ENCODE peak calls at places on chromosomes 6 and 20, in five cellular contexts. J is SK-N-SH, M is osteocyte, A is A549, P is RWPE1. X is an unnamed sample.

GRCh38 chr20:36792422-36792821 is 18.9 kb upstream of the DSN1 start:
- DNase-seq in J (peak), M (no peak), A (peak), P (peak), X (peak)

GRCh38 chr6:5175195-5175594 is 85.6 kb downstream of the LYRM4 start:
- DNase-seq in J (no peak), M (no peak), A (no peak), P (no peak), X (peak)

GRCh38 chr20:48690888-48691287 is 136.9 kb downstream of the PREX1 start:
- DNase-seq in J (no peak), M (no peak), A (no peak), P (no peak), X (no peak)

GRCh38 chr6:43433148-43433547 is 5.8 kb downstream of the ABCC10 start:
- DNase-seq in J (no peak), M (no peak), A (no peak), P (no peak), X (no peak)

GRCh38 chr20:3563548-3564177 is 92.8 kb downstream of the ATRN start:
- DNase-seq in J (peak), M (no peak), A (peak), P (peak), X (peak)

GRCh38 chr20:10524034-10524476 is 89.0 kb downstream of the SLX4IP start:
- DNase-seq in J (no peak), M (no peak), A (no peak), P (no peak), X (no peak)

GRCh38 chr20:46243707-46244628 is 64.3 kb downstream of the CDH22 start:
- DNase-seq in J (no peak), M (no peak), A (no peak), P (peak), X (no peak)

GRCh38 chr6:168367285-168367720 is 47.7 kb upstream of the DACT2 start:
- DNase-seq in J (no peak), M (no peak), A (no peak), P (no peak), X (no peak)

GRCh38 chr6:19180348-19181073 is 656.7 kb upstream of the ID4 start:
- DNase-seq in J (no peak), M (no peak), A (no peak), P (no peak), X (no peak)

GRCh38 chr20:15171016-15171415 is 833.6 kb upstream of the FLRT3 start:
- DNase-seq in J (no peak), M (no peak), A (no peak), P (no peak), X (no peak)

GRCh38 chr6:98995116-98995515 is 47.4 kb upstream of the FBXL4 start:
- DNase-seq in J (no peak), M (no peak), A (no peak), P (no peak), X (no peak)

GRCh38 chr6:113529191-113529590 is 328.0 kb upstream of the MARCKS start:
- DNase-seq in J (peak), M (no peak), A (no peak), P (peak), X (no peak)

GRCh38 chr20:23540624-23541023 is 27.7 kb downstream of the CST9L start:
- DNase-seq in J (no peak), M (no peak), A (no peak), P (peak), X (no peak)

GRCh38 chr6:157760589-157761330 is 62.3 kb upstream of the SNX9 start:
- DNase-seq in J (no peak), M (peak), A (no peak), P (peak), X (no peak)

GRCh38 chr20:57586370-57586793 is 25.5 kb downstream of the PCK1 start:
- DNase-seq in J (no peak), M (no peak), A (no peak), P (no peak), X (no peak)

GRCh38 chr20:63350196-63350595 is 11.0 kb downstream of the CHRNA4 start:
- DNase-seq in J (no peak), M (no peak), A (no peak), P (no peak), X (no peak)

GRCh38 chr6:117908246-117909107 is 1.4 kb downstream of the SLC35F1 start:
- DNase-seq in J (no peak), M (no peak), A (no peak), P (no peak), X (peak)

GRCh38 chr6:106089981-106090380 is 3.8 kb downstream of the PRDM1 start:
- DNase-seq in J (no peak), M (no peak), A (no peak), P (no peak), X (no peak)

GRCh38 chr20:57464642-57465211 is 60.2 kb downstream of the CTCFL start:
- DNase-seq in J (no peak), M (no peak), A (peak), P (peak), X (no peak)

GRCh38 chr6:87574237-87574636 is 15.6 kb downstream of the RARS2 start:
- DNase-seq in J (no peak), M (no peak), A (no peak), P (no peak), X (no peak)

GRCh38 chr6:116410945-116411623 is 40.3 kb downstream of the DSE start:
- DNase-seq in J (no peak), M (no peak), A (no peak), P (no peak), X (no peak)

GRCh38 chr6:149857541-149857940 is 6.6 kb downstream of the LRP11 start:
- DNase-seq in J (no peak), M (no peak), A (no peak), P (no peak), X (no peak)

DNA sequence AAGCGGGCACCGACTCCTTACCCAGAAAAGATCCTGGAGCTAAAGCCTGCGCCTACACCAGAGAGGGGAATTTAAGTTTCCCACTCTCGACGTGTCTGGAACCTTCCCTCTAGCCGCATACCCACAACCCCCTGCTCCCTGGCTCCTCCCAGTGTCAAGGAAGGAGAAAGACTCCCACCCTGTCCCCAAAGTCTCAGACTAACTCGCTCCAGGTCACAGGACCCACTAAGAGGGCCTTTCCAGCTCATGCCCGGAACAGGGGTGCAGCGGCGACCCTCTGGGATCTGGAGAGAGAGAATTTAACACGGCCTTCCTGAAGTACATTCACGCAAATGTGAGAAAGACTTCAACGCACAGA is 3.9 kb downstream of the LINC00237 start:
- DNase-seq in J (peak), M (no peak), A (no peak), P (no peak), X (peak)
- TF ChIP-seq CTCF in J (no peak), M (no peak), A (no peak), P (no peak), X (no peak)

GRCh38 chr20:42041000-42041565 is 422.9 kb upstream of the CHD6 start:
- DNase-seq in J (no peak), M (no peak), A (no peak), P (no peak), X (no peak)
- TF ChIP-seq CTCF in J (no peak), M (no peak), A (no peak), P (no peak), X (no peak)

DNA sequence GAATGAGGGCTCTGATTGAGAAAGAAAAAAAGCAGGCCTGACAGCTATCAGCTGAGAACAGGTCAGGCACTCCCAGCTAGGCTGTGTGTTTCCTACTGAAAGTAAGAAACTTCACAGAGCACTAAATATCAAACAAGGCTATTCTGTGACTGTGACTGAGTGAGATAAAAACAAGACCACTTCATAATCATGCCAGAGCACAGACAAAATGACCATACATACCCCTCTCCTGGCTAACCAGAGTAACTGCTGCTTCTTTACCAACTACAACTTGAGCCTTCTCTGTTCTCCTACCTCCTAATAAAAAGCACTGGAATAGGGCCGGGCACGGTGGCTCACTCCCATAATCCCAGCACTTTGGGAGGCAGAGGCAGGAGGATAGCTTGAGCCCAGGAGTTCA is 6.8 kb upstream of the BTN1A1 start:
- DNase-seq in J (no peak), M (no peak), A (no peak), P (no peak), X (no peak)
- TF ChIP-seq CTCF in J (no peak), M (peak), A (no peak), P (no peak), X (no peak)

GRCh38 chr6:125781307-125781868 is 9.4 kb upstream of the NCOA7 start:
- DNase-seq in J (peak), M (no peak), A (no peak), P (no peak), X (no peak)
- TF ChIP-seq CTCF in J (peak), M (peak), A (peak), P (peak), X (no peak)

DNA sequence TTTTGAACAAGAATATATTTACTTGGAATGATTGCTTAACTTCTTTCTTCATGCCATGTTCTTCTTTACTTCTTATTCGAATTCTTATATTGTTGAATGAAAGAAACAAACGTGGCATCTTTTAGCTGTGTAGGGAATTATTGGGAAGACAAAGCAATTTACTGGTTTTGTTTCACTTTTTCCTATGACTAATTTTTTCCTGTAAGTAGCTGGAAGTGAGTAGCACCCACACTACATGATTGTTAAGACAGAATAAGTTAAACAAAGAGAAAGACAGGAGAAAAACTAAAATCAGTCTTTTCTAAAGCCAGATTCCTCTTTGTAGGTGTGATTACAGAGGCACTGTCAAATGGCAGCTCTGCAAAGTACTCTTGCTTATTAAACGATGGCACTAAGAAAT is 593.4 kb downstream of the EYS start:
- DNase-seq in J (no peak), M (no peak), A (no peak), P (no peak), X (no peak)
- TF ChIP-seq CTCF in J (no peak), M (no peak), A (no peak), P (no peak), X (no peak)

DNA sequence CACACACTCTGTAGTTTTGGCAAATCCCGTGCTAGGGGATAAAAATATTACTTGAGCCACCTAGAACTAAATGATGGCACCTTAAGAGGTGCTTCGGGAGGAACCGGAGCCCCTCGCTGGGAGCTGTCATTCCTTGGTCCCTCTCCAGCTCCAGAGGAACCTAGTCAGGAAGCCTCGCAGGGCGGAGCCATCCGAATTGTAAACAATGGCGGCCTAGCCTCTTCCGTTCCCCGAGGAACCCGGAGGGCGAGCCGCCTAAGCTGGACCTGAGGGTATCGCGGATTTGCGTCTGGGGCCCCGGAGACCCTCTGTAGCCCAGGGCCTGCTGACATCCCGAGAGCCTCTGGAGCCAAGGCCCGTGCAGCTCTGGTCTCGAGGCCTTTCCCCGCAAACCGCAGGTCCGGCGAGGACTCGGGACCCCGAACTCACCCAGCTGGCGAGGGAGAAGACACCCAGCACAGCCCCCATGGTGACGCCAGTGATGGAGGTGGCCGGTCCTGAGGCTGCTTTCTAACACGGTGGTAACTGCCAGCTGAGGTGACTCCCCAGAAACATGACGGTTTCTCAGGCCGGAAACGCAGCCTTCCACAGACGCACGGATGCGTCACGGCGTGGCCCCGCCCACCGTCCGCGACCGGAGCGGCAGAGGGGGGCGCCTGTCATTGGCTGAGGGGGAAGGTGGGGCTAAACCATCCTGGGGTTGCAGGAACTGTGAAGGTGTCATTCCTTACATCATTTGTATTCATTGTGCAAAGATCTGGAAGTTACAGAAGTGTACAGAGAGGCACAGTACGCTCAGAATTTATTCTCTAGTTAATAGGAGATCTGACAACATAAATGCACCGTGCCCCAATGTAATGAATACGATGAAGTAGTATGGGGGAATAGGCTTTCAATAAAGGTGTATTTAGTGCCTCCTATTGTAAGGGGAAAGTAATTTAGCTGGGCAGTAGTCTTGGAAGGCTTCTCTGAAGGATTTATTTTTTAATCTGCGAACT is at the start of gene SERINC3:
- DNase-seq in J (peak), M (peak), A (peak), P (peak), X (peak)
- TF ChIP-seq CTCF in J (peak), M (peak), A (peak), P (peak), X (no peak)

DNA sequence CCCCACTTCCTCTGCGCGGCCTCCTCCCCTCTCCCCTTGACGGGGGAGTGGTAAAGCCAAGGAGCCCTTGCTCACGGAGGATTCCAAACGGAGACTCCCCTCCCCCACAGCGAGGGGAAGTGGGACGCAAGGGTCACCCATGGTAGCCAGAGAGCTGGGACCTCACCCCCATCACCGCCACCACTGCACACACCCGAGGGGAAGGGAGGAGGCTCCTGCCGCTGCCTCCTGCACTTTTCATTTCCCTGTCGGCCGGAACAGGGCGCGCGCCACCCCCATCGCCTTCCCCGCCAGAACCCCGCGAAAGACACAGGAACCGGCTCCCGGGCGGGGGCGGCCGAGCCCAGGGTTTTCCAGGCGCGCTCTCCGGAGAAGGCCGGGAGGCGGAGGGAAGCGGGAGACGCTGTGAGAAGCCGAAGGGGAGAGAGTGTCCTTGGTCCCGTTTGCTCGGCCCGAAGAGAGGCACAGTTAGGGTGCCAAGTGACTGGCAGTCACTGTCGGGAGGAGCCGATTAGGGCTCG is 789 bp downstream of the CCND3 start:
- DNase-seq in J (peak), M (no peak), A (no peak), P (peak), X (peak)
- TF ChIP-seq CTCF in J (no peak), M (peak), A (no peak), P (no peak), X (no peak)

X was measured in endothelial cell.